ENCODE peak calls at places on chromosomes 3 and 15, in eight cellular contexts. S is lung; F is LoVo; M is NCI-H345; T is kidney tubule cell; R is AG09319; E is activated CD8-positive, alpha-beta memory T cell treated with anti-CD3 and anti-CD28 coated beads for 24 hours; A is progenitor cell of endocrine pancreas. L is an unnamed sample.

GRCh38 chr3:2823016-2823415 is 287.2 kb downstream of the IL5RA start:
- DNase-seq in E (no peak), A (no peak), S (no peak), M (no peak), F (no peak), T (peak), R (no peak), L (no peak)

GRCh38 chr3:182116386-182116785 is 404.7 kb downstream of the SOX2 start:
- DNase-seq in S (no peak), R (no peak), A (no peak), T (no peak), E (no peak), F (no peak), M (no peak), L (no peak)

GRCh38 chr3:53113293-53114010 is 16.8 kb downstream of the RFT1 start:
- DNase-seq in F (no peak), A (no peak), E (no peak), R (no peak), S (no peak), T (no peak), M (no peak), L (no peak)

GRCh38 chr3:143538577-143538981 is 309.7 kb downstream of the SLC9A9 start:
- DNase-seq in T (peak), S (no peak), R (peak), F (no peak), A (no peak), E (no peak), M (no peak), L (no peak)

GRCh38 chr15:74316116-74316515 is 51.3 kb downstream of the CYP11A1 start:
- DNase-seq in E (no peak), S (no peak), R (no peak), M (no peak), A (no peak), T (no peak), F (no peak), L (no peak)

GRCh38 chr3:156460206-156460609 is 94.7 kb downstream of the SSR3 start:
- DNase-seq in S (no peak), A (no peak), E (no peak), R (no peak), M (no peak), F (no peak), T (no peak), L (no peak)

GRCh38 chr3:121482651-121483050 is 63.1 kb downstream of the POLQ start:
- DNase-seq in S (no peak), F (peak), A (no peak), R (no peak), M (no peak), E (no peak), T (peak), L (no peak)

GRCh38 chr15:89018235-89018634 is 70.0 kb upstream of the ABHD2 start:
- DNase-seq in S (no peak), T (no peak), A (no peak), R (no peak), F (no peak), E (no peak), M (no peak), L (no peak)

GRCh38 chr3:37202035-37202434 is 27.7 kb upstream of the LRRFIP2 start:
- DNase-seq in R (no peak), S (no peak), T (no peak), A (no peak), M (no peak), F (no peak), E (no peak), L (no peak)

GRCh38 chr15:37877851-37878577 is 56.4 kb upstream of the TMCO5A start:
- DNase-seq in F (no peak), E (no peak), M (no peak), S (no peak), R (peak), T (peak), A (no peak), L (no peak)

GRCh38 chr15:98689431-98689861 is 41.1 kb downstream of the IGF1R start:
- DNase-seq in F (no peak), A (no peak), R (no peak), S (no peak), M (no peak), T (peak), E (no peak), L (no peak)

L was measured in NCI-H510A treated with DMSO at 0.1 percent for 48 hours.